ENCODE peak calls at places on chromosomes 12 and 14, in eight cellular contexts. P is lower lobe of right lung; U is effector memory CD4-positive, alpha-beta T cell; J is cardiac muscle cell; T is Peyer's patch; C is CD8-positive, alpha-beta memory T cell; Q is upper lobe of right lung; E is K562. V is an unnamed sample. For H3K9me3 and H3K4me1, the result is how much of the 10 kb centered on the place peaks cover.

GRCh38 chr12:109723311-109723791 is 9.7 kb downstream of the FAM222A start:
- DNase-seq in P (peak), U (no peak), J (no peak), T (peak), C (no peak), Q (no peak), E (no peak), V (peak)

GRCh38 chr12:69000540-69001243 is 67.7 kb upstream of the CPM start:
- DNase-seq in P (no peak), U (no peak), J (peak), T (no peak), C (no peak), Q (no peak), E (no peak), V (no peak)

GRCh38 chr14:76768201-76768656 is 7.0 kb downstream of the VASH1 start:
- DNase-seq in P (peak), U (peak), J (peak), T (peak), C (peak), Q (peak), E (peak), V (peak)

GRCh38 chr14:64279719-64280668 is 14.2 kb downstream of the ESR2 start:
- DNase-seq in P (no peak), U (no peak), J (peak), T (no peak), C (no peak), Q (no peak), E (peak), V (no peak)

GRCh38 chr12:94817695-94818075 is 167.3 kb upstream of the TMCC3 start:
- DNase-seq in P (no peak), U (no peak), J (no peak), T (no peak), C (no peak), Q (no peak), E (no peak), V (no peak)

GRCh38 chr14:61326847-61327246 is 5.5 kb downstream of the PRKCH start:
- DNase-seq in P (peak), U (no peak), J (peak), T (peak), C (no peak), Q (peak), E (no peak), V (peak)

GRCh38 chr12:50620050-50620974 is 115.5 kb downstream of the DIP2B start:
- DNase-seq in P (no peak), U (no peak), J (peak), T (no peak), C (no peak), Q (no peak), E (no peak), V (no peak)

GRCh38 chr14:31170411-31170810 is 37.2 kb downstream of the HECTD1 start:
- DNase-seq in P (no peak), U (no peak), J (no peak), T (no peak), C (no peak), Q (no peak), E (no peak), V (no peak)

GRCh38 chr12:1099158-1099557 is 108.1 kb downstream of the ERC1 start:
- DNase-seq in P (no peak), U (no peak), J (no peak), T (no peak), C (no peak), Q (no peak), E (no peak), V (peak)

GRCh38 chr12:84502907-84503787 is 409.5 kb downstream of the SLC6A15 start:
- DNase-seq in P (no peak), U (no peak), J (peak), T (peak), C (no peak), Q (no peak), E (peak), V (peak)

GRCh38 chr12:91778938-91779400 is 366.7 kb downstream of the BTG1 start:
- DNase-seq in P (no peak), U (peak), J (peak), T (peak), C (no peak), Q (no peak), E (peak), V (peak)

GRCh38 chr12:97061164-97061563 is 154.1 kb downstream of the NEDD1 start:
- DNase-seq in P (no peak), U (no peak), J (no peak), T (no peak), C (no peak), Q (no peak), E (no peak), V (no peak)

GRCh38 chr12:6551063-6551461 is 4.8 kb downstream of the IFFO1 start:
- DNase-seq in P (no peak), U (no peak), J (no peak), T (peak), C (no peak), Q (no peak), E (no peak), V (peak)

GRCh38 chr12:4789776-4790175 is 69.6 kb downstream of the GALNT8 start:
- DNase-seq in P (no peak), U (no peak), J (no peak), T (no peak), C (no peak), Q (no peak), E (no peak), V (no peak)

GRCh38 chr12:115010324-115010995 is 326.5 kb upstream of the TBX3 start:
- DNase-seq in P (no peak), U (no peak), J (no peak), T (no peak), C (no peak), Q (no peak), E (no peak), V (no peak)

GRCh38 chr12:63968685-63969084 is 124.2 kb downstream of the SRGAP1 start:
- DNase-seq in P (no peak), U (no peak), J (no peak), T (no peak), C (no peak), Q (no peak), E (no peak), V (no peak)

GRCh38 chr14:84483072-84483410 is 1046.9 kb upstream of the FLRT2 start:
- DNase-seq in P (no peak), U (no peak), J (no peak), T (no peak), C (no peak), Q (no peak), E (no peak), V (no peak)

GRCh38 chr14:26598081-26598671 is 343 bp upstream of the NOVA1 start:
- DNase-seq in P (peak), U (no peak), J (peak), T (peak), C (no peak), Q (peak), E (peak), V (peak)

GRCh38 chr12:99911967-99912366 is 72.8 kb downstream of the ANKS1B start:
- DNase-seq in P (no peak), U (no peak), J (peak), T (no peak), C (no peak), Q (no peak), E (no peak), V (no peak)

GRCh38 chr12:50220357-50221061 is 53.3 kb upstream of the CERS5 start:
- DNase-seq in P (no peak), U (no peak), J (peak), T (no peak), C (no peak), Q (no peak), E (peak), V (no peak)

GRCh38 chr12:46459111-46459510 is 86.5 kb upstream of the SLC38A2 start:
- DNase-seq in P (no peak), U (no peak), J (peak), T (no peak), C (no peak), Q (no peak), E (no peak), V (no peak)

GRCh38 chr14:30751646-30752416 is 122.5 kb upstream of the COCH start:
- DNase-seq in P (no peak), U (no peak), J (no peak), T (no peak), C (no peak), Q (no peak), E (no peak), V (no peak)

GRCh38 chr12:116568203-116568602 is 9.0 kb downstream of the MAP1LC3B2 start:
- DNase-seq in P (no peak), U (no peak), J (no peak), T (no peak), C (no peak), Q (no peak), E (no peak), V (no peak)

GRCh38 chr12:126163984-126164383 is 1098.7 kb downstream of the AACS start:
- DNase-seq in P (no peak), U (no peak), J (no peak), T (no peak), C (no peak), Q (no peak), E (no peak), V (no peak)

GRCh38 chr12:49331360-49332222 is 5.4 kb downstream of the C1QL4 start:
- DNase-seq in P (peak), U (no peak), J (peak), T (peak), C (no peak), Q (peak), E (peak), V (peak)

GRCh38 chr14:62064741-62065323 is 302.6 kb downstream of the SNAPC1 start:
- DNase-seq in P (no peak), U (no peak), J (no peak), T (no peak), C (no peak), Q (no peak), E (no peak), V (no peak)

GRCh38 chr14:89504084-89504483 is 87.1 kb upstream of the FOXN3 start:
- DNase-seq in P (no peak), U (no peak), J (no peak), T (no peak), C (no peak), Q (no peak), E (no peak), V (no peak)

GRCh38 chr12:124402281-124403066 is 107.6 kb downstream of the RFLNA start:
- DNase-seq in P (no peak), U (no peak), J (no peak), T (no peak), C (no peak), Q (no peak), E (no peak), V (no peak)

GRCh38 chr12:50572275-50572674 is 67.5 kb downstream of the DIP2B start:
- DNase-seq in P (no peak), U (no peak), J (peak), T (no peak), C (no peak), Q (no peak), E (no peak), V (no peak)

GRCh38 chr12:34207858-34208257 is 185.6 kb downstream of the ALG10 start:
- DNase-seq in P (no peak), U (no peak), J (no peak), T (no peak), C (no peak), Q (no peak), E (no peak), V (no peak)
- H3K9me3 ChIP-seq in P (under half), U (under half), J (under half), T (under half), C (under half), Q (under half), E (under half), V (under half)

DNA sequence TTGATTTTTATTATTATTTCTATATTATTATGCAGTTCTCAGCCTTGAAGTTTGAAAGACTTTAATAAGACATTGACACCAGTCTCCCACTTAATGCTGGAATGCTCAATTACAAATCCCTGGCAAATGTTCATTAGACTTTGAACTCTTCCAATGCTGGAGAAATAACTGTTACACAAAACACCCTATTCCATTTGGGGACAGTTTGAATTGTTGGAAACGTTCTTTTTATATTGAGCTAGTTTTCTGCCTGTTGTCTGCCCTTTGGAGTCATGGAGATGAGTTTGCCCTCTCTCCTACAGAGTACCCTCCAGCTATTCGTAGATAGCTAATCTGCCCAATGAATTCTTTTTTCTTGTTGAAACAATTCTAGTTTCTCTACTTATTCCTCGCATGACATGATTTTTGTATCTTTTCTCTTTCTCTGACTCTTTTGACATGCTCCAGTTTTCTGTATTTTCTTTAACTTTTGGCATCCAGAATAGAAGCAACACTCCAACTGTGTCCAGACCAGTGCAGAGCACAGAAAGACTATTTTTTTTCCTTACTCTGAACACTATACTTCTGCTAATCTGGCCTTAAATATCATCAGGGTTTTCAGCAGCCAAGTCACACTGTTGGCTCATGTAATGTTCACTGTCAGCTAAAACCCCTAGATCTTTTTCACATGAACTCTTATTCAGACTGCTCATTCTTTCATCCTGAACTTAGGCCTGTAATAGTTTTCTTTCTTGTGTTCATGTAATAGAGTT is 379.3 kb downstream of the RAD51B start:
- DNase-seq in P (no peak), U (no peak), J (peak), T (no peak), C (no peak), Q (no peak), E (no peak), V (no peak)
- H3K4me1 ChIP-seq in P (under half), U (under half), J (under half), T (under half), C (under half), Q (under half), E (under half), V (under half)

GRCh38 chr14:100810435-100810834 is 15.5 kb upstream of the MEG3 start:
- DNase-seq in P (no peak), U (no peak), J (no peak), T (no peak), C (no peak), Q (no peak), E (no peak), V (no peak)
- H3K9me3 ChIP-seq in P (under half), U (under half), J (under half), T (under half), C (under half), Q (under half), E (under half), V (under half)

DNA sequence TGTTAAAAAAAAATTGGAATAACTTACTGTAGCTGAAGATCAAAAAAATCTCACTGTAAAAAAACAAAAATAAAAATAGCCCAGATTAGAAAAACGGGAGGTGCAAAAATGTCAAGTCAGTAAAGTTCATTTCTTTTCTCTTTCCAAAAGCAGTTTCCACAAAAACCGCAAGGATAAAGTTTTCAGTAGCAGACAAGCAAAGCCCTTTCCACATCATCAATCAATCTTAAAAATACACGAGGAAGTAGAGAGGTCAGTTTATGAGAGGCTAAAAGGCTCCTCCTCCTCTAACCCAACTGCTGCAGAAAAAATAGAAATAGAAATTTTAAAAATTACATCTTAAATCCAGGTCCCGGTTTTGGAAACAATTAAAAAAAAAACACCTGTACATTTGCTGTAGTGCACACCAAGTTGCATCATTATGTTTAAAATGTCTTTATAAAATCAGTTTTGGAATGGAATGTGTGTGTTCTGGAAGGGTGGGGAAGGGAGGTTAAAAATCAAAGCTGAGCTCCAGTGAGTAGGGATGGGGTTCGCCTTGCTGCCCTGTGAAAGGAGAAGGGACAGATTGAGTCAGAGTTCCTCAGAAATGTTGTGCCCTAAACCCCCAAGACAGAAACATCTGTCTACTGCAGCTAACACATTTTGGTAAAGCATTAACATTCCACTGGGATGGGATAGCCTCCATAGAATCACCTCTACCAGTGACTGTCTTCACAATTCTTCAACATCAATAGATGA is 5.8 kb downstream of the HNRNPC start:
- DNase-seq in P (no peak), U (no peak), J (no peak), T (no peak), C (no peak), Q (no peak), E (no peak), V (no peak)
- H3K4me1 ChIP-seq in P (half or more), U (half or more), J (under half), T (under half), C (half or more), Q (half or more), E (under half), V (under half)

GRCh38 chr14:38206689-38207088 is 1.0 kb upstream of the SSTR1 start:
- DNase-seq in P (no peak), U (no peak), J (no peak), T (no peak), C (no peak), Q (no peak), E (no peak), V (no peak)
- H3K9me3 ChIP-seq in P (under half), U (under half), J (under half), T (under half), C (under half), Q (under half), E (under half), V (under half)

DNA sequence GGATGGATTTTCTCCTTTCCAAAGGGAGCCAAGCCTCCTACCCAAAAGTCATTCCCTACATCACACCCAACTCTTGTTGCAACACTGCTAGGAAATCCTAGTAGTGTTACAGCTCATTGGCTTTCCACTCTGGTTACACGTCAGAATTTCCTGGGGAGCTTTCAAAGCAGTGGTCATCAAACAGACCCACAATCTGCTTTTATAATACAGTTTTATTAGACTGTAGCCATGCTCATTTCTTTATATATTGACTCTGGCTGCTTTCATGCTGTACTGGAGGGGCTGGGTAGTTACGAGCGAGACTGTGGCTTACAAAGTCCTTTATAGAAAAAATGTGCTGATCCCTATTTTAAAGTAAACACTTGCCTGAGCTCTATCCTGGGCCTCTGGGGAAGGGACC is 34.3 kb downstream of the ZFYVE26 start:
- DNase-seq in P (no peak), U (no peak), J (no peak), T (no peak), C (no peak), Q (no peak), E (no peak), V (no peak)
- H3K4me1 ChIP-seq in P (under half), U (under half), J (under half), T (under half), C (under half), Q (under half), E (under half), V (under half)

GRCh38 chr14:40204441-40205175 is 772.4 kb upstream of the FBXO33 start:
- DNase-seq in P (no peak), U (no peak), J (no peak), T (no peak), C (no peak), Q (no peak), E (no peak), V (no peak)
- H3K9me3 ChIP-seq in P (under half), U (under half), J (under half), T (under half), C (under half), Q (under half), E (under half), V (under half)

DNA sequence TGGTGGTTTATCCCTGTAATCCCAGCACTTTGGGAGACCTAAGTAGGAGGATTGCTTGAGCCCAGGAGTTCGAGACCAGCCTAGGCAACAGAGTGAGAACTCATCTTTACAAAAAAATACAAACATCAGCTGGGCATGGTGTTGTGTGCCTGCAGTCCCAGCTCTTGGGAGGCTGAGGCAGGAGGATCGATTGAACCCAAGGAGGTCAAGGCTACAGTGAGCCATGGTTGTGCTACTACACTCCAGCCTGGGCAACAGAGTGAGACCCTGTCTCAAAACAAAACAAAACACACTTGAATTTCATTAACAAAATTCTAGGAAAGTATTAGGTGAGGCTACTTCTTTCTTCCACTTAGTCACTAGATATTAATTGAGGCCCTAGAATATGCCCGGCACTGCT is 77.1 kb downstream of the STXBP6 start:
- DNase-seq in P (no peak), U (no peak), J (no peak), T (no peak), C (no peak), Q (no peak), E (no peak), V (no peak)
- H3K4me1 ChIP-seq in P (under half), U (under half), J (under half), T (under half), C (under half), Q (under half), E (under half), V (under half)

V was measured in transverse colon.